ENCODE peak calls at places on chromosome 9, in four cellular contexts. O is GM23338, C is DND-41, J is ascending aorta. L is an unnamed sample. For H3K4me1, the result is how much of the 10 kb centered on the place peaks cover.

GRCh38 chr9:137373611-137373980 is 49.4 kb downstream of the EXD3 start:
- DNase-seq in C (no peak), O (no peak), J (peak), L (no peak)

GRCh38 chr9:78863531-78863930 is 566.6 kb downstream of the PSAT1 start:
- DNase-seq in J (no peak), O (no peak), C (no peak), L (no peak)

GRCh38 chr9:83382421-83382820 is 155.8 kb downstream of the FRMD3 start:
- DNase-seq in C (no peak), J (no peak), O (no peak), L (no peak)

GRCh38 chr9:77533678-77534077 is 114.4 kb downstream of the GNA14 start:
- DNase-seq in J (no peak), O (no peak), C (no peak), L (no peak)

GRCh38 chr9:21616082-21616778 is 134.1 kb upstream of the IFNE start:
- DNase-seq in O (no peak), J (no peak), C (no peak), L (no peak)

GRCh38 chr9:71758785-71759184 is 9.5 kb downstream of the CEMIP2 start:
- DNase-seq in O (no peak), C (no peak), J (no peak), L (no peak)

GRCh38 chr9:124127290-124127646 is 115.7 kb downstream of the LHX2 start:
- DNase-seq in C (no peak), O (no peak), J (no peak), L (no peak)

GRCh38 chr9:94269264-94269663 is 10.2 kb downstream of the ZNF169 start:
- DNase-seq in O (no peak), C (no peak), J (no peak), L (no peak)

GRCh38 chr9:131886839-131887238 is 147.0 kb upstream of the RAPGEF1 start:
- DNase-seq in J (no peak), C (no peak), O (no peak), L (no peak)

GRCh38 chr9:800561-800960 is 40.9 kb upstream of the DMRT1 start:
- DNase-seq in C (no peak), J (no peak), O (no peak), L (no peak)

GRCh38 chr9:134188421-134189166 is 24.2 kb upstream of the RNU6ATAC start:
- DNase-seq in O (no peak), C (no peak), J (peak), L (no peak)

GRCh38 chr9:20670395-20670794 is 13.7 kb upstream of the FOCAD start:
- DNase-seq in J (no peak), O (no peak), C (no peak), L (no peak)

GRCh38 chr9:121929893-121930875 is 162.9 kb downstream of the TTLL11 start:
- DNase-seq in J (no peak), C (no peak), O (peak), L (no peak)

GRCh38 chr9:75071530-75072122 is 16.3 kb downstream of the NMRK1 start:
- DNase-seq in J (no peak), C (no peak), O (no peak), L (peak)

GRCh38 chr9:91451431-91452270 is 28.0 kb upstream of the NFIL3 start:
- DNase-seq in C (no peak), O (no peak), J (no peak), L (no peak)

GRCh38 chr9:21465859-21466518 is 16.1 kb downstream of the IFNE start:
- DNase-seq in C (no peak), J (no peak), O (peak), L (no peak)

GRCh38 chr9:92392690-92393089 is 11.7 kb downstream of the OGN start:
- DNase-seq in C (no peak), O (no peak), J (no peak), L (no peak)

GRCh38 chr9:35380016-35380415 is 109.9 kb upstream of the RUSC2 start:
- DNase-seq in O (no peak), J (no peak), C (no peak), L (no peak)

GRCh38 chr9:69120380-69121154 is 53.5 kb upstream of the TJP2 start:
- DNase-seq in C (no peak), O (peak), J (peak), L (no peak)

GRCh38 chr9:35426627-35427026 is 63.3 kb upstream of the RUSC2 start:
- DNase-seq in O (no peak), J (no peak), C (no peak), L (no peak)

GRCh38 chr9:128409998-128410397 is 10.7 kb upstream of the CERCAM start:
- DNase-seq in O (peak), J (no peak), C (no peak), L (no peak)

GRCh38 chr9:15231788-15232635 is 75.0 kb downstream of the TTC39B start:
- DNase-seq in O (peak), J (no peak), C (peak), L (no peak)

GRCh38 chr9:120875643-120875953 is 1.4 kb downstream of the PHF19 start:
- DNase-seq in J (no peak), C (no peak), O (peak), L (no peak)

GRCh38 chr9:120873512-120873911 is 3.5 kb downstream of the PHF19 start:
- DNase-seq in J (no peak), O (peak), C (no peak), L (no peak)

GRCh38 chr9:120875954-120876841 is 790 bp downstream of the PHF19 start:
- DNase-seq in C (peak), O (peak), J (peak), L (peak)

GRCh38 chr9:120874226-120874839 is 2.7 kb downstream of the PHF19 start:
- DNase-seq in O (no peak), J (no peak), C (no peak), L (no peak)

GRCh38 chr9:120874861-120875565 is 2.0 kb downstream of the PHF19 start:
- DNase-seq in J (no peak), O (no peak), C (no peak), L (no peak)
- H3K4me3 ChIP-seq in J (no peak), O (peak), C (no peak), L (no peak)

GRCh38 chr9:116686693-116687073 is 422 bp upstream of the TRIM32 start:
- DNase-seq in J (no peak), C (no peak), O (peak), L (no peak)
- H3K4me1 ChIP-seq in J (under half), C (under half), O (under half), L (under half)

GRCh38 chr9:96884443-96884842 is 30.1 kb upstream of the ZNF782 start:
- DNase-seq in C (no peak), O (no peak), J (no peak), L (no peak)
- H3K4me3 ChIP-seq in C (no peak), O (no peak), J (no peak), L (no peak)

DNA sequence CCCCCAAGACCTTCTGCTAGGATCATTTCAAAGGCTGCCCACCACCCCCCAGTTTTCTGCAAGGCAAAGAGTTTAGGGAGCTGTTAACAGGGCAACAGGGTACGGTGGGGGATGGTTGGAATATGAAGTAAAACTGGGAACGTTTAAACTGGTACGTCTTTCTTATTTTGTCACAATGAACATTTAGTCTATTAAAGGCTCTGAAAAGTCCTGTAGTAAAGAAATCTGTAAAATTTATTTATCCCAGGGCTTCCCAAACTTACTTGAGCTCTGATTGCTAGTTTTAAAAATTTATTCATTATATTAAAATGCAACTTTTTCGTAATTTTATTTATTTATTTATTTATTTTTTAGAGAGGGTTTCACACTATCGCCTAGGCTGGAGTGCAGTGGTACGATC is 62.0 kb downstream of the USP20 start:
- DNase-seq in C (no peak), J (no peak), O (no peak), L (no peak)
- H3K4me1 ChIP-seq in C (half or more), J (under half), O (under half), L (under half)

GRCh38 chr9:106835840-106836239 is 27.1 kb upstream of the ZNF462 start:
- DNase-seq in J (no peak), O (no peak), C (no peak), L (no peak)
- H3K4me3 ChIP-seq in J (no peak), O (no peak), C (no peak), L (no peak)

L was measured in CD8-positive, alpha-beta T cell.